ENCODE peak calls at places on chromosomes 13 and 19, in seven cellular contexts. R is A549, Z is IMR-90, N is HCT116, Y is GM12878, Q is K562, C is HepG2. E is an unnamed sample.

GRCh38 chr13:25784119-25784518 is 267.7 kb downstream of the SHISA2 start:
- DNase-seq in R (no peak), Z (no peak), N (no peak), Y (no peak), Q (no peak), C (no peak), E (no peak)

GRCh38 chr19:23541991-23542390 is 145.0 kb downstream of the ZNF675 start:
- DNase-seq in R (no peak), Z (no peak), N (no peak), Y (no peak), Q (no peak), C (no peak), E (no peak)

GRCh38 chr13:98983182-98983581 is 5.3 kb upstream of the DOCK9 start:
- DNase-seq in R (no peak), Z (no peak), N (no peak), Y (no peak), Q (no peak), C (no peak), E (no peak)

GRCh38 chr13:78595819-78596700 is 7.3 kb downstream of the POU4F1 start:
- DNase-seq in R (peak; percentile 23), Z (no peak), N (no peak), Y (no peak), Q (no peak), C (peak; percentile 12), E (peak; percentile 85)

GRCh38 chr13:102873653-102874052 is 27.8 kb downstream of the ERCC5 start:
- DNase-seq in R (no peak), Z (no peak), N (no peak), Y (no peak), Q (no peak), C (no peak), E (no peak)

GRCh38 chr19:48654299-48655059 is 8.5 kb upstream of the CA11 start:
- DNase-seq in R (no peak), Z (no peak), N (no peak), Y (no peak), Q (peak; percentile 38), C (no peak), E (no peak)

GRCh38 chr13:76293751-76294150 is 592.5 kb downstream of the KCTD12 start:
- DNase-seq in R (peak; percentile 0), Z (no peak), N (no peak), Y (no peak), Q (no peak), C (no peak), E (no peak)

GRCh38 chr19:48627865-48628314 is 8.6 kb downstream of the SPHK2 start:
- DNase-seq in R (no peak), Z (no peak), N (no peak), Y (no peak), Q (no peak), C (no peak), E (no peak)

GRCh38 chr19:7897289-7897688 is 6.4 kb upstream of the MAP2K7 start:
- DNase-seq in R (no peak), Z (no peak), N (no peak), Y (no peak), Q (no peak), C (peak; percentile 86), E (no peak)

GRCh38 chr19:4997297-4997696 is 28.4 kb downstream of the KDM4B start:
- DNase-seq in R (no peak), Z (no peak), N (no peak), Y (no peak), Q (no peak), C (no peak), E (no peak)

GRCh38 chr13:24220086-24220703 is 59.7 kb downstream of the SPATA13 start:
- DNase-seq in R (peak; percentile 46), Z (peak; percentile 88), N (peak; percentile 70), Y (no peak), Q (peak; percentile 48), C (peak; percentile 75), E (no peak)

GRCh38 chr19:5302396-5302795 is 38.2 kb downstream of the PTPRS start:
- DNase-seq in R (no peak), Z (no peak), N (no peak), Y (no peak), Q (no peak), C (no peak), E (no peak)

GRCh38 chr13:107516517-107516916 is 698.8 kb downstream of the LIG4 start:
- DNase-seq in R (no peak), Z (peak; percentile 6), N (no peak), Y (no peak), Q (no peak), C (no peak), E (no peak)

GRCh38 chr19:2027361-2027760 is 11.8 kb upstream of the BTBD2 start:
- DNase-seq in R (no peak), Z (peak; percentile 69), N (no peak), Y (no peak), Q (no peak), C (no peak), E (no peak)

GRCh38 chr13:109281017-109281416 is 505.4 kb downstream of the IRS2 start:
- DNase-seq in R (no peak), Z (no peak), N (no peak), Y (no peak), Q (no peak), C (no peak), E (no peak)

GRCh38 chr13:46721054-46721453 is 75.9 kb downstream of the ESD start:
- DNase-seq in R (peak; percentile 6), Z (peak; percentile 53), N (peak; percentile 15), Y (no peak), Q (peak; percentile 13), C (peak; percentile 33), E (no peak)

GRCh38 chr19:2970201-2970838 is 7.0 kb upstream of the TLE6 start:
- DNase-seq in R (no peak), Z (no peak), N (no peak), Y (no peak), Q (no peak), C (no peak), E (no peak)

GRCh38 chr13:99860736-99861135 is 110.8 kb downstream of the ZIC5 start:
- DNase-seq in R (no peak), Z (no peak), N (no peak), Y (no peak), Q (no peak), C (no peak), E (no peak)

GRCh38 chr19:39695759-39696158 is 8.5 kb upstream of the LGALS14 start:
- DNase-seq in R (no peak), Z (no peak), N (no peak), Y (no peak), Q (no peak), C (peak; percentile 80), E (no peak)

DNA sequence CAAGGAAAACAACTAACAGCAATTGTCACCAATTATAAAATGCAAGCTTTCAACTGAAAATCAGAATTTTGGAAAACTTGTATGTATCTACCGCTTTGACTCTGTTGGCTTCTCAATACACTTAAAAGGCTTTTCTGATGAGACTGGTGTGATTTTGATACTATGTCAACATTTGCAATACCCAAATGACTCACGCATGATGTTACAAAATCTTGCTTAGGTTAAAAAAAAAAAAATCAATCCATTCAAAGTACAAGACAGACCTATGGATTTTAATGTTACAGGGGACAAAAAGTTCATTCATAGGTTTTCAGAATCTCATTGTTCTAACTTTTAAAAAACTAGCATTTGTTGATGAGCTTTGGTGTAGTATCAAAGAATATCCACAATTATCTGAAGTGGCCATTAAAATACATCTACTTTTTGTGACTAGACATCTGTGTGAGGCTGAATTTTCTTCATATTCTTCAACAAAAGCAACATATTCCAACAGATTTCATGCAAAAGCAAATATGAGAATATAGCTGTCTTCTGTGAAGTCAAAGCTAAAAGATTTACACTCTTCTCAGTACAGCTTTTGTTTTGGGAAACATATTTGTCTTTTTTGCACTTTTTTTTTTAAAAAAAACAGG is 10.7 kb downstream of the ELF1 start:
- DNase-seq in R (no peak), Z (peak; percentile 90), N (no peak), Y (no peak), Q (no peak), C (peak; percentile 93), E (no peak)
- TF ChIP-seq CEBPB in R (peak; percentile 92), Z (peak; percentile 97), N (peak; percentile 86), Y (no peak), Q (peak; percentile 69), C (peak; percentile 94), E (no peak)

DNA sequence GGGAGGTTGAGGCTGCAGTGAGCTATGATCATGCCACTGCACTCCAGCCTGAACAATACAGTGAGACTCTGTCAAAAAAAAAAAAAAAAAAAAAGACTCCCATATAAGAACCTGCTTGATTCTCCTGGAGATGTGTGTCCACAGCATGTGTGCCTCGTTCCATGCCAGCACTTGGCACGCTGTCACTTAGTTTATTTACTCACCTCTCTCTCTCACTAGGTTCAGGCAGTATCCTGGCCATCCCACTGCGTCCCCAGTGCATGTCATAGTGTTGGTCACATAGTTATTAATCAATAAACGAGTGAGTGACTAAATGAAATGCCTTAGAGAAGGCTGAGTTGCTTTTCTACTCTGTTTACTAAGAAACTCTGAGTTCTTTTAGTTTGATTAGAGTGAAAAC is 79.1 kb upstream of the GPR12 start:
- DNase-seq in R (no peak), Z (no peak), N (no peak), Y (no peak), Q (no peak), C (no peak), E (no peak)
- TF ChIP-seq CEBPB in R (no peak), Z (no peak), N (no peak), Y (no peak), Q (no peak), C (no peak), E (no peak)

GRCh38 chr13:36328821-36329220 is 17.4 kb downstream of the SPART start:
- DNase-seq in R (no peak), Z (no peak), N (no peak), Y (no peak), Q (no peak), C (no peak), E (no peak)

GRCh38 chr13:36329355-36329754 is 16.8 kb downstream of the SPART start:
- DNase-seq in R (no peak), Z (peak; percentile 46), N (no peak), Y (no peak), Q (no peak), C (no peak), E (no peak)

GRCh38 chr13:36337938-36338337 is 8.3 kb downstream of the SPART start:
- DNase-seq in R (no peak), Z (no peak), N (no peak), Y (no peak), Q (no peak), C (no peak), E (no peak)

GRCh38 chr13:36332986-36333385 is 13.2 kb downstream of the SPART start:
- DNase-seq in R (no peak), Z (peak; percentile 59), N (no peak), Y (no peak), Q (no peak), C (no peak), E (no peak)
- TF ChIP-seq CEBPB in R (no peak), Z (no peak), N (no peak), Y (no peak), Q (no peak), C (no peak), E (no peak)

DNA sequence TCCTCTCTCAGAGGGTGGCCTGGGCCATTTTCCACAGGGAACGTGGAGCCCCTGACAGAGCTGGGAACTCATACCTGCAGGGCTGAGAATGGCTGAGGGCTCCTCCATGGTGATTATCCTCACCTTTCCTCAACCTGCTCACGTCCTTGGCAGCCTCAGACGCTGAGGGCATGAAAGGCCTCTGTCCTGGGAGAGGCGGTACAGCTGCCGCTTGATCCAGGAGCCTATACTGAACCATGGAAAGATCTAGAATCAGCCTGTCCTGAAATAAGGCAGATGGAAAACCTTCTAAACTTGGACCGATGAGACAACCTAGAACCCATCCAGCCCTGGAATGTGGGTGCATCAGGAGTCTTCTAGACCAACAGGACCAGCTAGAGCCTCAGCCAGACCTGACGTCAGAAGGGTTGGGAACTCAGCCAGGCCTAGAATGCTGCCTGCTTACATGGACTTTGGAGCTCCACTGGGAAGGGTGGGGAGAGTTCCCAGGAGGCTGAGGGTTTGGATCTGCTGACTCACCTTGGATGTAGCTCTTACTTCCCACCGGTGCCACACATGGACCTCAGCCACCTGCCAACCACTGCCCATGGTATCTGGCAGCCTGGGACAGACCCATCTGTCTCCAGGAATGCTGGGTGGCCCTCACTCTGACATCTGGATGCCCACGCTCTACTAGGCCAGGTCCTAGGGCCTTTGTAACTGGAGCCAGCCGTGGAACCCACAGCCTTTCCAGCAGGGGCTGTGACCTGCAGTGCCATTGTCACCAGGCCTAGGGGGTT is 7.5 kb downstream of the KCTD15 start:
- DNase-seq in R (peak; percentile 96), Z (peak; percentile 83), N (no peak), Y (no peak), Q (no peak), C (peak; percentile 94), E (no peak)
- TF ChIP-seq CEBPB in R (no peak), Z (no peak), N (no peak), Y (no peak), Q (no peak), C (no peak), E (no peak)

E was measured in H1.